ENCODE peak calls at places on chromosomes 16 and 17, in nine cellular contexts. One of them, this sample, is unnamed.

GRCh38 chr16:8831450-8832382 is 34.1 kb downstream of the PMM2 start:
- DNase-seq in amygdala: no peak
- DNase-seq in activated gamma-delta T cell treated with Interleukin-2 at 50 U/mL for 16 hours: no peak
- DNase-seq in activated CD8-positive, alpha-beta memory T cell treated with anti-CD3 and anti-CD28 coated beads for 48 hours: no peak
- DNase-seq in NCI-H1417: no peak
- DNase-seq in neural progenitor cell: peak
- DNase-seq in T-helper 17 cell: no peak
- DNase-seq in midbrain: no peak
- DNase-seq in posterior cingulate gyrus: no peak
- DNase-seq in this sample: no peak

GRCh38 chr16:74568961-74569631 is 37.8 kb downstream of the GLG1 start:
- DNase-seq in activated CD8-positive, alpha-beta memory T cell treated with anti-CD3 and anti-CD28 coated beads for 48 hours: no peak
- DNase-seq in posterior cingulate gyrus: no peak
- DNase-seq in amygdala: no peak
- DNase-seq in neural progenitor cell: no peak
- DNase-seq in midbrain: no peak
- DNase-seq in T-helper 17 cell: no peak
- DNase-seq in activated gamma-delta T cell treated with Interleukin-2 at 50 U/mL for 16 hours: no peak
- DNase-seq in NCI-H1417: no peak
- DNase-seq in this sample: no peak

GRCh38 chr17:55264273-55264639 is 504 bp upstream of the HLF start:
- DNase-seq in neural progenitor cell: peak
- DNase-seq in posterior cingulate gyrus: no peak
- DNase-seq in amygdala: no peak
- DNase-seq in NCI-H1417: no peak
- DNase-seq in midbrain: peak
- DNase-seq in T-helper 17 cell: no peak
- DNase-seq in activated gamma-delta T cell treated with Interleukin-2 at 50 U/mL for 16 hours: no peak
- DNase-seq in activated CD8-positive, alpha-beta memory T cell treated with anti-CD3 and anti-CD28 coated beads for 48 hours: no peak
- DNase-seq in this sample: no peak

GRCh38 chr16:47884131-47884725 is 271.6 kb downstream of the ABCC12 start:
- DNase-seq in activated CD8-positive, alpha-beta memory T cell treated with anti-CD3 and anti-CD28 coated beads for 48 hours: no peak
- DNase-seq in midbrain: no peak
- DNase-seq in amygdala: no peak
- DNase-seq in activated gamma-delta T cell treated with Interleukin-2 at 50 U/mL for 16 hours: no peak
- DNase-seq in NCI-H1417: no peak
- DNase-seq in posterior cingulate gyrus: no peak
- DNase-seq in neural progenitor cell: peak
- DNase-seq in T-helper 17 cell: no peak
- DNase-seq in this sample: no peak

GRCh38 chr17:75843577-75844529 is at the start of gene UNC13D:
- DNase-seq in posterior cingulate gyrus: no peak
- DNase-seq in activated CD8-positive, alpha-beta memory T cell treated with anti-CD3 and anti-CD28 coated beads for 48 hours: no peak
- DNase-seq in midbrain: no peak
- DNase-seq in neural progenitor cell: no peak
- DNase-seq in NCI-H1417: no peak
- DNase-seq in T-helper 17 cell: peak
- DNase-seq in amygdala: no peak
- DNase-seq in activated gamma-delta T cell treated with Interleukin-2 at 50 U/mL for 16 hours: peak
- DNase-seq in this sample: peak

GRCh38 chr16:78520470-78520869 is 421.0 kb downstream of the WWOX start:
- DNase-seq in midbrain: no peak
- DNase-seq in T-helper 17 cell: no peak
- DNase-seq in neural progenitor cell: no peak
- DNase-seq in amygdala: no peak
- DNase-seq in activated CD8-positive, alpha-beta memory T cell treated with anti-CD3 and anti-CD28 coated beads for 48 hours: no peak
- DNase-seq in NCI-H1417: no peak
- DNase-seq in posterior cingulate gyrus: no peak
- DNase-seq in activated gamma-delta T cell treated with Interleukin-2 at 50 U/mL for 16 hours: no peak
- DNase-seq in this sample: no peak

GRCh38 chr17:56994009-56994792 is 16.3 kb downstream of the SCPEP1 start:
- DNase-seq in NCI-H1417: no peak
- DNase-seq in midbrain: no peak
- DNase-seq in activated CD8-positive, alpha-beta memory T cell treated with anti-CD3 and anti-CD28 coated beads for 48 hours: no peak
- DNase-seq in activated gamma-delta T cell treated with Interleukin-2 at 50 U/mL for 16 hours: no peak
- DNase-seq in T-helper 17 cell: no peak
- DNase-seq in neural progenitor cell: no peak
- DNase-seq in posterior cingulate gyrus: no peak
- DNase-seq in amygdala: no peak
- DNase-seq in this sample: no peak

GRCh38 chr17:75996665-75997590 is 3.7 kb upstream of the CDK3 start:
- DNase-seq in neural progenitor cell: no peak
- DNase-seq in T-helper 17 cell: peak
- DNase-seq in amygdala: no peak
- DNase-seq in posterior cingulate gyrus: no peak
- DNase-seq in activated gamma-delta T cell treated with Interleukin-2 at 50 U/mL for 16 hours: no peak
- DNase-seq in NCI-H1417: no peak
- DNase-seq in midbrain: no peak
- DNase-seq in activated CD8-positive, alpha-beta memory T cell treated with anti-CD3 and anti-CD28 coated beads for 48 hours: no peak
- DNase-seq in this sample: peak

GRCh38 chr17:68296217-68297140 is 5.2 kb downstream of the ARSG start:
- DNase-seq in neural progenitor cell: no peak
- DNase-seq in posterior cingulate gyrus: no peak
- DNase-seq in amygdala: no peak
- DNase-seq in activated CD8-positive, alpha-beta memory T cell treated with anti-CD3 and anti-CD28 coated beads for 48 hours: no peak
- DNase-seq in T-helper 17 cell: peak
- DNase-seq in midbrain: no peak
- DNase-seq in NCI-H1417: no peak
- DNase-seq in activated gamma-delta T cell treated with Interleukin-2 at 50 U/mL for 16 hours: peak
- DNase-seq in this sample: no peak

GRCh38 chr17:69761767-69762321 is 313.2 kb upstream of the KCNJ16 start:
- DNase-seq in activated CD8-positive, alpha-beta memory T cell treated with anti-CD3 and anti-CD28 coated beads for 48 hours: no peak
- DNase-seq in midbrain: no peak
- DNase-seq in T-helper 17 cell: no peak
- DNase-seq in posterior cingulate gyrus: no peak
- DNase-seq in NCI-H1417: no peak
- DNase-seq in amygdala: no peak
- DNase-seq in neural progenitor cell: no peak
- DNase-seq in activated gamma-delta T cell treated with Interleukin-2 at 50 U/mL for 16 hours: no peak
- DNase-seq in this sample: no peak

GRCh38 chr16:88772871-88773811 is 11.9 kb downstream of the PIEZO1 start:
- DNase-seq in T-helper 17 cell: no peak
- DNase-seq in NCI-H1417: no peak
- DNase-seq in neural progenitor cell: peak
- DNase-seq in posterior cingulate gyrus: no peak
- DNase-seq in activated CD8-positive, alpha-beta memory T cell treated with anti-CD3 and anti-CD28 coated beads for 48 hours: no peak
- DNase-seq in activated gamma-delta T cell treated with Interleukin-2 at 50 U/mL for 16 hours: no peak
- DNase-seq in amygdala: no peak
- DNase-seq in midbrain: peak
- DNase-seq in this sample: no peak

GRCh38 chr16:10122546-10122945 is 59.7 kb downstream of the GRIN2A start:
- DNase-seq in neural progenitor cell: peak
- DNase-seq in midbrain: no peak
- DNase-seq in activated CD8-positive, alpha-beta memory T cell treated with anti-CD3 and anti-CD28 coated beads for 48 hours: no peak
- DNase-seq in activated gamma-delta T cell treated with Interleukin-2 at 50 U/mL for 16 hours: no peak
- DNase-seq in posterior cingulate gyrus: no peak
- DNase-seq in amygdala: no peak
- DNase-seq in NCI-H1417: no peak
- DNase-seq in T-helper 17 cell: no peak
- DNase-seq in this sample: no peak

GRCh38 chr17:59219370-59219769 is 941 bp upstream of the GDPD1 start:
- DNase-seq in T-helper 17 cell: no peak
- DNase-seq in activated CD8-positive, alpha-beta memory T cell treated with anti-CD3 and anti-CD28 coated beads for 48 hours: no peak
- DNase-seq in amygdala: no peak
- DNase-seq in midbrain: no peak
- DNase-seq in neural progenitor cell: no peak
- DNase-seq in activated gamma-delta T cell treated with Interleukin-2 at 50 U/mL for 16 hours: no peak
- DNase-seq in NCI-H1417: no peak
- DNase-seq in posterior cingulate gyrus: no peak
- DNase-seq in this sample: no peak

GRCh38 chr17:60354223-60354622 is 37.7 kb downstream of the USP32 start:
- DNase-seq in posterior cingulate gyrus: no peak
- DNase-seq in NCI-H1417: no peak
- DNase-seq in activated CD8-positive, alpha-beta memory T cell treated with anti-CD3 and anti-CD28 coated beads for 48 hours: no peak
- DNase-seq in T-helper 17 cell: no peak
- DNase-seq in activated gamma-delta T cell treated with Interleukin-2 at 50 U/mL for 16 hours: no peak
- DNase-seq in amygdala: no peak
- DNase-seq in neural progenitor cell: no peak
- DNase-seq in midbrain: no peak
- DNase-seq in this sample: no peak

GRCh38 chr17:8632087-8632486 is 1.6 kb upstream of the MYH10 start:
- DNase-seq in NCI-H1417: no peak
- DNase-seq in neural progenitor cell: peak
- DNase-seq in activated gamma-delta T cell treated with Interleukin-2 at 50 U/mL for 16 hours: no peak
- DNase-seq in amygdala: no peak
- DNase-seq in midbrain: no peak
- DNase-seq in activated CD8-positive, alpha-beta memory T cell treated with anti-CD3 and anti-CD28 coated beads for 48 hours: no peak
- DNase-seq in posterior cingulate gyrus: no peak
- DNase-seq in T-helper 17 cell: no peak
- DNase-seq in this sample: no peak

GRCh38 chr16:21126518-21126917 is 24.1 kb downstream of the DNAH3 start:
- DNase-seq in NCI-H1417: no peak
- DNase-seq in T-helper 17 cell: no peak
- DNase-seq in activated CD8-positive, alpha-beta memory T cell treated with anti-CD3 and anti-CD28 coated beads for 48 hours: no peak
- DNase-seq in amygdala: no peak
- DNase-seq in midbrain: no peak
- DNase-seq in posterior cingulate gyrus: no peak
- DNase-seq in activated gamma-delta T cell treated with Interleukin-2 at 50 U/mL for 16 hours: no peak
- DNase-seq in neural progenitor cell: peak
- DNase-seq in this sample: no peak

GRCh38 chr16:75931043-75931442 is 204.8 kb upstream of the CPHXL start:
- DNase-seq in NCI-H1417: no peak
- DNase-seq in neural progenitor cell: no peak
- DNase-seq in activated CD8-positive, alpha-beta memory T cell treated with anti-CD3 and anti-CD28 coated beads for 48 hours: no peak
- DNase-seq in midbrain: no peak
- DNase-seq in activated gamma-delta T cell treated with Interleukin-2 at 50 U/mL for 16 hours: no peak
- DNase-seq in T-helper 17 cell: no peak
- DNase-seq in posterior cingulate gyrus: no peak
- DNase-seq in amygdala: no peak
- DNase-seq in this sample: no peak

GRCh38 chr16:56226187-56226586 is 34.9 kb downstream of the GNAO1 start:
- DNase-seq in T-helper 17 cell: no peak
- DNase-seq in posterior cingulate gyrus: no peak
- DNase-seq in amygdala: peak
- DNase-seq in activated CD8-positive, alpha-beta memory T cell treated with anti-CD3 and anti-CD28 coated beads for 48 hours: no peak
- DNase-seq in NCI-H1417: no peak
- DNase-seq in neural progenitor cell: no peak
- DNase-seq in midbrain: no peak
- DNase-seq in activated gamma-delta T cell treated with Interleukin-2 at 50 U/mL for 16 hours: no peak
- DNase-seq in this sample: no peak

GRCh38 chr17:20613248-20613647 is 33.7 kb downstream of the CDRT15L2 start:
- DNase-seq in T-helper 17 cell: no peak
- DNase-seq in neural progenitor cell: no peak
- DNase-seq in posterior cingulate gyrus: no peak
- DNase-seq in activated CD8-positive, alpha-beta memory T cell treated with anti-CD3 and anti-CD28 coated beads for 48 hours: no peak
- DNase-seq in amygdala: no peak
- DNase-seq in activated gamma-delta T cell treated with Interleukin-2 at 50 U/mL for 16 hours: no peak
- DNase-seq in NCI-H1417: no peak
- DNase-seq in midbrain: no peak
- DNase-seq in this sample: no peak

GRCh38 chr16:53754938-53755910 is 51.3 kb downstream of the FTO start:
- DNase-seq in activated gamma-delta T cell treated with Interleukin-2 at 50 U/mL for 16 hours: no peak
- DNase-seq in amygdala: no peak
- DNase-seq in activated CD8-positive, alpha-beta memory T cell treated with anti-CD3 and anti-CD28 coated beads for 48 hours: no peak
- DNase-seq in posterior cingulate gyrus: no peak
- DNase-seq in T-helper 17 cell: no peak
- DNase-seq in neural progenitor cell: no peak
- DNase-seq in midbrain: no peak
- DNase-seq in NCI-H1417: peak
- DNase-seq in this sample: no peak

GRCh38 chr16:49127103-49127502 is 154.5 kb downstream of the CBLN1 start:
- DNase-seq in amygdala: no peak
- DNase-seq in activated gamma-delta T cell treated with Interleukin-2 at 50 U/mL for 16 hours: no peak
- DNase-seq in activated CD8-positive, alpha-beta memory T cell treated with anti-CD3 and anti-CD28 coated beads for 48 hours: no peak
- DNase-seq in midbrain: no peak
- DNase-seq in T-helper 17 cell: no peak
- DNase-seq in NCI-H1417: no peak
- DNase-seq in posterior cingulate gyrus: no peak
- DNase-seq in neural progenitor cell: peak
- DNase-seq in this sample: no peak

GRCh38 chr17:4499431-4500187 is 928 bp downstream of the SPNS2 start:
- DNase-seq in posterior cingulate gyrus: peak
- DNase-seq in T-helper 17 cell: no peak
- DNase-seq in midbrain: peak
- DNase-seq in amygdala: no peak
- DNase-seq in neural progenitor cell: peak
- DNase-seq in activated gamma-delta T cell treated with Interleukin-2 at 50 U/mL for 16 hours: peak
- DNase-seq in activated CD8-positive, alpha-beta memory T cell treated with anti-CD3 and anti-CD28 coated beads for 48 hours: no peak
- DNase-seq in NCI-H1417: no peak
- DNase-seq in this sample: no peak

GRCh38 chr17:74746922-74747321 is 1.5 kb upstream of the NHERF1 start:
- DNase-seq in posterior cingulate gyrus: no peak
- DNase-seq in neural progenitor cell: peak
- DNase-seq in amygdala: no peak
- DNase-seq in midbrain: no peak
- DNase-seq in NCI-H1417: no peak
- DNase-seq in activated gamma-delta T cell treated with Interleukin-2 at 50 U/mL for 16 hours: no peak
- DNase-seq in activated CD8-positive, alpha-beta memory T cell treated with anti-CD3 and anti-CD28 coated beads for 48 hours: no peak
- DNase-seq in T-helper 17 cell: no peak
- DNase-seq in this sample: no peak

GRCh38 chr17:74452027-74452840 is 14.2 kb upstream of the CD300A start:
- DNase-seq in neural progenitor cell: no peak
- DNase-seq in amygdala: no peak
- DNase-seq in posterior cingulate gyrus: no peak
- DNase-seq in T-helper 17 cell: no peak
- DNase-seq in midbrain: no peak
- DNase-seq in activated gamma-delta T cell treated with Interleukin-2 at 50 U/mL for 16 hours: no peak
- DNase-seq in activated CD8-positive, alpha-beta memory T cell treated with anti-CD3 and anti-CD28 coated beads for 48 hours: no peak
- DNase-seq in NCI-H1417: peak
- DNase-seq in this sample: no peak

GRCh38 chr17:3935825-3936355 is 19.6 kb upstream of the P2RX1 start:
- DNase-seq in midbrain: no peak
- DNase-seq in T-helper 17 cell: no peak
- DNase-seq in NCI-H1417: no peak
- DNase-seq in neural progenitor cell: no peak
- DNase-seq in posterior cingulate gyrus: no peak
- DNase-seq in amygdala: no peak
- DNase-seq in activated gamma-delta T cell treated with Interleukin-2 at 50 U/mL for 16 hours: no peak
- DNase-seq in activated CD8-positive, alpha-beta memory T cell treated with anti-CD3 and anti-CD28 coated beads for 48 hours: no peak
- DNase-seq in this sample: no peak

GRCh38 chr17:40718904-40719303 is 15.4 kb upstream of the KRT24 start:
- DNase-seq in T-helper 17 cell: no peak
- DNase-seq in midbrain: no peak
- DNase-seq in activated gamma-delta T cell treated with Interleukin-2 at 50 U/mL for 16 hours: no peak
- DNase-seq in NCI-H1417: no peak
- DNase-seq in amygdala: no peak
- DNase-seq in posterior cingulate gyrus: no peak
- DNase-seq in neural progenitor cell: no peak
- DNase-seq in activated CD8-positive, alpha-beta memory T cell treated with anti-CD3 and anti-CD28 coated beads for 48 hours: no peak
- DNase-seq in this sample: no peak

GRCh38 chr17:43759836-43760235 is 1.2 kb upstream of the SOST start:
- DNase-seq in amygdala: no peak
- DNase-seq in midbrain: no peak
- DNase-seq in activated CD8-positive, alpha-beta memory T cell treated with anti-CD3 and anti-CD28 coated beads for 48 hours: no peak
- DNase-seq in NCI-H1417: no peak
- DNase-seq in posterior cingulate gyrus: no peak
- DNase-seq in T-helper 17 cell: no peak
- DNase-seq in activated gamma-delta T cell treated with Interleukin-2 at 50 U/mL for 16 hours: no peak
- DNase-seq in neural progenitor cell: no peak
- DNase-seq in this sample: no peak

GRCh38 chr16:4865231-4865860 is 18.1 kb downstream of the UBN1 start:
- DNase-seq in midbrain: no peak
- DNase-seq in posterior cingulate gyrus: no peak
- DNase-seq in NCI-H1417: no peak
- DNase-seq in activated gamma-delta T cell treated with Interleukin-2 at 50 U/mL for 16 hours: no peak
- DNase-seq in activated CD8-positive, alpha-beta memory T cell treated with anti-CD3 and anti-CD28 coated beads for 48 hours: no peak
- DNase-seq in T-helper 17 cell: no peak
- DNase-seq in amygdala: no peak
- DNase-seq in neural progenitor cell: no peak
- DNase-seq in this sample: no peak

GRCh38 chr17:10198509-10199249 is at the start of gene GAS7:
- DNase-seq in posterior cingulate gyrus: peak
- DNase-seq in neural progenitor cell: peak
- DNase-seq in NCI-H1417: no peak
- DNase-seq in T-helper 17 cell: no peak
- DNase-seq in amygdala: no peak
- DNase-seq in activated CD8-positive, alpha-beta memory T cell treated with anti-CD3 and anti-CD28 coated beads for 48 hours: no peak
- DNase-seq in activated gamma-delta T cell treated with Interleukin-2 at 50 U/mL for 16 hours: peak
- DNase-seq in midbrain: peak
- DNase-seq in this sample: no peak

GRCh38 chr17:83196088-83196765 is 116.8 kb downstream of the METRNL start:
- DNase-seq in T-helper 17 cell: no peak
- DNase-seq in posterior cingulate gyrus: peak
- DNase-seq in activated CD8-positive, alpha-beta memory T cell treated with anti-CD3 and anti-CD28 coated beads for 48 hours: no peak
- DNase-seq in amygdala: no peak
- DNase-seq in neural progenitor cell: no peak
- DNase-seq in activated gamma-delta T cell treated with Interleukin-2 at 50 U/mL for 16 hours: no peak
- DNase-seq in NCI-H1417: no peak
- DNase-seq in midbrain: no peak
- DNase-seq in this sample: no peak

GRCh38 chr17:1733759-1734158 is 8.9 kb upstream of the SERPINF2 start:
- DNase-seq in NCI-H1417: no peak
- DNase-seq in posterior cingulate gyrus: no peak
- DNase-seq in midbrain: no peak
- DNase-seq in amygdala: no peak
- DNase-seq in neural progenitor cell: no peak
- DNase-seq in T-helper 17 cell: no peak
- DNase-seq in activated gamma-delta T cell treated with Interleukin-2 at 50 U/mL for 16 hours: no peak
- DNase-seq in activated CD8-positive, alpha-beta memory T cell treated with anti-CD3 and anti-CD28 coated beads for 48 hours: no peak
- DNase-seq in this sample: no peak

This sample was measured in CMK.